ENCODE peak calls at places on chromosomes 11 and 22, in seven cellular contexts. F is right lobe of liver, U is gastrocnemius medialis, L is cardiac muscle cell, P is OCI-LY7, G is adrenal gland, A is ovary. C is an unnamed sample.
A peak's percentile ranks its signal among the peaks of the same experiment; 100 is the strongest.

GRCh38 chr11:2824851-2825250 is 60.7 kb downstream of the CDKN1C start:
- DNase-seq in F (no peak), U (peak; percentile 29), L (no peak), P (no peak), G (no peak), A (no peak), C (no peak)

GRCh38 chr11:100902454-100903141 is 215.5 kb downstream of the ARHGAP42 start:
- DNase-seq in F (peak; percentile 80), U (no peak), L (no peak), P (no peak), G (no peak), A (no peak), C (no peak)

GRCh38 chr22:31604137-31604705 is 57.8 kb downstream of the PISD start:
- DNase-seq in F (no peak), U (no peak), L (no peak), P (no peak), G (no peak), A (no peak), C (no peak)

GRCh38 chr11:44607324-44607962 is 42.0 kb downstream of the CD82 start:
- DNase-seq in F (no peak), U (no peak), L (no peak), P (no peak), G (no peak), A (no peak), C (no peak)

GRCh38 chr11:130340671-130341319 is 26.1 kb upstream of the ZBTB44 start:
- DNase-seq in F (no peak), U (no peak), L (no peak), P (no peak), G (no peak), A (no peak), C (no peak)

GRCh38 chr11:75097173-75097557 is 489 bp upstream of the OR2AT4 start:
- DNase-seq in F (no peak), U (no peak), L (no peak), P (no peak), G (no peak), A (no peak), C (no peak)

GRCh38 chr22:40747361-40747760 is 68.1 kb downstream of the MCHR1 start:
- DNase-seq in F (no peak), U (no peak), L (no peak), P (no peak), G (no peak), A (no peak), C (no peak)

GRCh38 chr11:118641463-118642019 is 34.1 kb downstream of the PHLDB1 start:
- DNase-seq in F (no peak), U (no peak), L (no peak), P (no peak), G (no peak), A (no peak), C (no peak)

GRCh38 chr11:65912840-65913239 is 6.0 kb downstream of the C11orf68 start:
- DNase-seq in F (no peak), U (no peak), L (no peak), P (no peak), G (no peak), A (no peak), C (no peak)

GRCh38 chr11:47407746-47408590 is at the start of gene SLC39A13:
- DNase-seq in F (peak; percentile 97), U (peak; percentile 91), L (peak; percentile 96), P (peak; percentile 96), G (peak; percentile 96), A (peak; percentile 97), C (peak; percentile 89)

GRCh38 chr11:122642971-122643370 is 12.6 kb upstream of the UBASH3B start:
- DNase-seq in F (no peak), U (no peak), L (no peak), P (no peak), G (no peak), A (no peak), C (no peak)

GRCh38 chr11:35143509-35144102 is 4.6 kb downstream of the CD44 start:
- DNase-seq in F (no peak), U (no peak), L (no peak), P (no peak), G (no peak), A (no peak), C (no peak)

GRCh38 chr11:14894657-14895598 is 2.9 kb upstream of the CYP2R1 start:
- DNase-seq in F (peak; percentile 60), U (peak; percentile 19), L (no peak), P (peak; percentile 66), G (peak; percentile 46), A (no peak), C (no peak)

GRCh38 chr11:7520011-7520942 is 6.5 kb downstream of the PPFIBP2 start:
- DNase-seq in F (no peak), U (no peak), L (no peak), P (peak; percentile 70), G (no peak), A (no peak), C (no peak)

GRCh38 chr11:111512296-111513239 is at the start of gene BTG4:
- DNase-seq in F (no peak), U (no peak), L (peak; percentile 34), P (no peak), G (no peak), A (peak; percentile 12), C (no peak)

GRCh38 chr11:93476796-93477195 is 66.4 kb downstream of the SMCO4 start:
- DNase-seq in F (no peak), U (no peak), L (no peak), P (no peak), G (no peak), A (no peak), C (no peak)

GRCh38 chr11:126993599-126993998 is 7.0 kb downstream of the KIRREL3 start:
- DNase-seq in F (no peak), U (no peak), L (no peak), P (no peak), G (no peak), A (no peak), C (no peak)

GRCh38 chr11:8740156-8740555 is 57.6 kb downstream of the RPL27A start:
- DNase-seq in F (no peak), U (no peak), L (no peak), P (no peak), G (no peak), A (no peak), C (no peak)

GRCh38 chr11:44632466-44633123 is 67.1 kb downstream of the CD82 start:
- DNase-seq in F (peak; percentile 54), U (peak; percentile 28), L (peak; percentile 53), P (peak; percentile 17), G (peak; percentile 59), A (no peak), C (no peak)

GRCh38 chr22:36365020-36365411 is 22.8 kb downstream of the MYH9 start:
- DNase-seq in F (no peak), U (peak; percentile 53), L (no peak), P (no peak), G (peak; percentile 85), A (no peak), C (no peak)

GRCh38 chr11:12175694-12176241 is 65.4 kb downstream of the MICAL2 start:
- DNase-seq in F (no peak), U (no peak), L (no peak), P (no peak), G (no peak), A (no peak), C (no peak)

GRCh38 chr11:120302001-120302805 is 22.9 kb upstream of the TLCD5 start:
- DNase-seq in F (peak; percentile 61), U (no peak), L (no peak), P (no peak), G (no peak), A (no peak), C (no peak)

GRCh38 chr22:42473484-42474193 is 41.4 kb upstream of the NFAM1 start:
- DNase-seq in F (no peak), U (no peak), L (peak; percentile 69), P (peak; percentile 73), G (no peak), A (no peak), C (no peak)

GRCh38 chr11:64254326-64254725 is 3.0 kb downstream of the PLCB3 start:
- DNase-seq in F (no peak), U (no peak), L (no peak), P (no peak), G (no peak), A (no peak), C (no peak)

GRCh38 chr11:117634756-117635593 is 162.0 kb downstream of the DSCAML1 start:
- DNase-seq in F (no peak), U (no peak), L (no peak), P (no peak), G (no peak), A (no peak), C (no peak)

GRCh38 chr22:22974795-22975580 is 87.4 kb downstream of the IGLL5 start:
- DNase-seq in F (peak; percentile 78), U (no peak), L (no peak), P (no peak), G (no peak), A (no peak), C (no peak)
- H3K27ac ChIP-seq in F (peak overlapping the region; percentile 22), U (no peak overlapping the region), L (no peak overlapping the region), P (no peak overlapping the region), G (no peak overlapping the region), A (no peak overlapping the region), C (no peak overlapping the region)

GRCh38 chr22:49415219-49415951 is 412.3 kb downstream of the BRD1 start:
- DNase-seq in F (peak; percentile 32), U (no peak), L (no peak), P (no peak), G (no peak), A (no peak), C (no peak)

GRCh38 chr22:49412236-49412635 is 415.4 kb downstream of the BRD1 start:
- DNase-seq in F (peak; percentile 25), U (no peak), L (no peak), P (no peak), G (no peak), A (no peak), C (no peak)

GRCh38 chr22:49417326-49417725 is 410.3 kb downstream of the BRD1 start:
- DNase-seq in F (no peak), U (no peak), L (no peak), P (no peak), G (no peak), A (no peak), C (no peak)

GRCh38 chr22:49411236-49411635 is 416.4 kb downstream of the BRD1 start:
- DNase-seq in F (peak; percentile 29), U (no peak), L (no peak), P (no peak), G (no peak), A (no peak), C (no peak)

DNA sequence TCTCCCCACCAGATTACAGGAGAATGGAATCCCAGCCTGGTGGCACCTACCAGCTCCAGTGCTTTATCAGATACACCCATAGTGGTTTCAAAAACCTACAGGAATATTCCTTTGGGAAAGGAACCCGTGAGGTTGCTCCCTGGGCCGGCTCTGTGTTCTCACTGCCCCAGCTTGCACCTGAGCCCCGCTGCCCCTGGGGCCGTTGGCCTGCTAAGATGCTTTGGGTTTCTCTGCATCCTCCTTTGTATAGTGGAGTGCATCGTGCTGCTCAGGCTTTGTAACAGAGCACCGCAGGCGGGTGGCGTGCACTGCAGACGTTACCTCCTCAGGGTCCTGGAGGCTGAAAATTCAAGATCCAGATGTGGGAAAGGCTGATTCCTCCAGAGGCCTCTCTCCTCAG is 414.1 kb downstream of the BRD1 start:
- DNase-seq in F (peak; percentile 19), U (no peak), L (no peak), P (no peak), G (no peak), A (no peak), C (no peak)
- TF ChIP-seq CTCF in F (no peak), U (no peak), L (no peak), P (no peak), G (no peak), A (no peak), C (no peak)

GRCh38 chr22:27853404-27853803 is 51.8 kb upstream of the MN1 start:
- DNase-seq in F (no peak), U (no peak), L (no peak), P (no peak), G (no peak), A (no peak), C (no peak)
- H3K36me3 ChIP-seq in F (peaks cover 32% of the 10 kb centered on the region), U (no peaks in the 10 kb centered on the region), L (peaks cover 71% of the 10 kb centered on the region), P (peaks cover 89% of the 10 kb centered on the region), G (peaks cover 51% of the 10 kb centered on the region), A (no peaks in the 10 kb centered on the region), C (peaks cover 14% of the 10 kb centered on the region)

GRCh38 chr22:25746012-25746373 is 4.0 kb downstream of the MYO18B start:
- DNase-seq in F (no peak), U (no peak), L (no peak), P (no peak), G (no peak), A (no peak), C (no peak)
- H3K27ac ChIP-seq in F (no peak overlapping the region), U (peak overlapping the region; percentile 99), L (no peak overlapping the region), P (no peak overlapping the region), G (no peak overlapping the region), A (no peak overlapping the region), C (no peak overlapping the region)